ENCODE peak calls at places on chromosome 4, in nine cellular contexts. One of them, this sample, is unnamed.

GRCh38 chr4:40299704-40300336 is 35.3 kb upstream of the CHRNA9 start:
- DNase-seq in aorta: no peak
- DNase-seq in naive B cell: no peak
- DNase-seq in neuronal stem cell: no peak
- DNase-seq in AG10803: no peak
- DNase-seq in anterior cingulate cortex: no peak
- DNase-seq in fibroblast of lung: no peak
- DNase-seq in uterus: no peak
- DNase-seq in stimulated activated CD8-positive, alpha-beta memory T cell treated with anti-CD3 and anti-CD28 coated beads, Interleukin-15, amount 100 ng/mL, for 4 hours: no peak
- DNase-seq in this sample: no peak

GRCh38 chr4:5200546-5200945 is 149.3 kb downstream of the STK32B start:
- DNase-seq in aorta: no peak
- DNase-seq in AG10803: peak
- DNase-seq in fibroblast of lung: peak
- DNase-seq in stimulated activated CD8-positive, alpha-beta memory T cell treated with anti-CD3 and anti-CD28 coated beads, Interleukin-15, amount 100 ng/mL, for 4 hours: no peak
- DNase-seq in neuronal stem cell: no peak
- DNase-seq in anterior cingulate cortex: no peak
- DNase-seq in uterus: peak
- DNase-seq in naive B cell: no peak
- DNase-seq in this sample: no peak

GRCh38 chr4:11051181-11051580 is 366.6 kb upstream of the CLNK start:
- DNase-seq in aorta: no peak
- DNase-seq in stimulated activated CD8-positive, alpha-beta memory T cell treated with anti-CD3 and anti-CD28 coated beads, Interleukin-15, amount 100 ng/mL, for 4 hours: no peak
- DNase-seq in fibroblast of lung: no peak
- DNase-seq in naive B cell: no peak
- DNase-seq in neuronal stem cell: no peak
- DNase-seq in AG10803: no peak
- DNase-seq in uterus: no peak
- DNase-seq in anterior cingulate cortex: no peak
- DNase-seq in this sample: no peak

GRCh38 chr4:146273204-146273901 is 59.0 kb downstream of the REELD1 start:
- DNase-seq in fibroblast of lung: no peak
- DNase-seq in aorta: no peak
- DNase-seq in anterior cingulate cortex: no peak
- DNase-seq in stimulated activated CD8-positive, alpha-beta memory T cell treated with anti-CD3 and anti-CD28 coated beads, Interleukin-15, amount 100 ng/mL, for 4 hours: no peak
- DNase-seq in uterus: no peak
- DNase-seq in naive B cell: no peak
- DNase-seq in neuronal stem cell: no peak
- DNase-seq in AG10803: no peak
- DNase-seq in this sample: no peak

GRCh38 chr4:48194986-48195773 is 61.1 kb upstream of the TXK start:
- DNase-seq in uterus: no peak
- DNase-seq in aorta: no peak
- DNase-seq in stimulated activated CD8-positive, alpha-beta memory T cell treated with anti-CD3 and anti-CD28 coated beads, Interleukin-15, amount 100 ng/mL, for 4 hours: no peak
- DNase-seq in anterior cingulate cortex: no peak
- DNase-seq in fibroblast of lung: peak
- DNase-seq in naive B cell: no peak
- DNase-seq in neuronal stem cell: no peak
- DNase-seq in AG10803: peak
- DNase-seq in this sample: peak

GRCh38 chr4:38243385-38244053 is 283.3 kb downstream of the PTTG2 start:
- DNase-seq in fibroblast of lung: peak
- DNase-seq in stimulated activated CD8-positive, alpha-beta memory T cell treated with anti-CD3 and anti-CD28 coated beads, Interleukin-15, amount 100 ng/mL, for 4 hours: no peak
- DNase-seq in AG10803: no peak
- DNase-seq in uterus: no peak
- DNase-seq in neuronal stem cell: no peak
- DNase-seq in aorta: no peak
- DNase-seq in naive B cell: no peak
- DNase-seq in anterior cingulate cortex: no peak
- DNase-seq in this sample: no peak

GRCh38 chr4:41751325-41752061 is 3.0 kb upstream of the PHOX2B start:
- DNase-seq in stimulated activated CD8-positive, alpha-beta memory T cell treated with anti-CD3 and anti-CD28 coated beads, Interleukin-15, amount 100 ng/mL, for 4 hours: no peak
- DNase-seq in anterior cingulate cortex: no peak
- DNase-seq in fibroblast of lung: no peak
- DNase-seq in naive B cell: no peak
- DNase-seq in AG10803: no peak
- DNase-seq in neuronal stem cell: peak
- DNase-seq in aorta: no peak
- DNase-seq in uterus: no peak
- DNase-seq in this sample: no peak

GRCh38 chr4:116885579-116885978 is 199.8 kb downstream of the TRAM1L1 start:
- DNase-seq in AG10803: no peak
- DNase-seq in fibroblast of lung: no peak
- DNase-seq in uterus: no peak
- DNase-seq in aorta: no peak
- DNase-seq in neuronal stem cell: no peak
- DNase-seq in anterior cingulate cortex: no peak
- DNase-seq in naive B cell: no peak
- DNase-seq in stimulated activated CD8-positive, alpha-beta memory T cell treated with anti-CD3 and anti-CD28 coated beads, Interleukin-15, amount 100 ng/mL, for 4 hours: no peak
- DNase-seq in this sample: no peak

GRCh38 chr4:48851651-48852050 is 20.8 kb downstream of the OCIAD1 start:
- DNase-seq in neuronal stem cell: no peak
- DNase-seq in aorta: no peak
- DNase-seq in stimulated activated CD8-positive, alpha-beta memory T cell treated with anti-CD3 and anti-CD28 coated beads, Interleukin-15, amount 100 ng/mL, for 4 hours: no peak
- DNase-seq in fibroblast of lung: no peak
- DNase-seq in naive B cell: no peak
- DNase-seq in anterior cingulate cortex: no peak
- DNase-seq in uterus: no peak
- DNase-seq in AG10803: no peak
- DNase-seq in this sample: no peak

GRCh38 chr4:184142121-184143000 is 75.3 kb downstream of the ENPP6 start:
- DNase-seq in stimulated activated CD8-positive, alpha-beta memory T cell treated with anti-CD3 and anti-CD28 coated beads, Interleukin-15, amount 100 ng/mL, for 4 hours: no peak
- DNase-seq in aorta: no peak
- DNase-seq in neuronal stem cell: no peak
- DNase-seq in uterus: no peak
- DNase-seq in anterior cingulate cortex: no peak
- DNase-seq in AG10803: no peak
- DNase-seq in fibroblast of lung: no peak
- DNase-seq in naive B cell: no peak
- DNase-seq in this sample: no peak

GRCh38 chr4:54318904-54319303 is 89.8 kb downstream of the PDGFRA start:
- DNase-seq in stimulated activated CD8-positive, alpha-beta memory T cell treated with anti-CD3 and anti-CD28 coated beads, Interleukin-15, amount 100 ng/mL, for 4 hours: no peak
- DNase-seq in fibroblast of lung: peak
- DNase-seq in anterior cingulate cortex: no peak
- DNase-seq in neuronal stem cell: peak
- DNase-seq in naive B cell: peak
- DNase-seq in AG10803: peak
- DNase-seq in uterus: no peak
- DNase-seq in aorta: no peak
- DNase-seq in this sample: no peak

GRCh38 chr4:103076777-103077347 is 301 bp upstream of the SLC9B2 start:
- DNase-seq in uterus: no peak
- DNase-seq in naive B cell: no peak
- DNase-seq in fibroblast of lung: no peak
- DNase-seq in stimulated activated CD8-positive, alpha-beta memory T cell treated with anti-CD3 and anti-CD28 coated beads, Interleukin-15, amount 100 ng/mL, for 4 hours: no peak
- DNase-seq in aorta: no peak
- DNase-seq in AG10803: no peak
- DNase-seq in neuronal stem cell: no peak
- DNase-seq in anterior cingulate cortex: no peak
- DNase-seq in this sample: no peak

GRCh38 chr4:7323872-7324650 is 110.7 kb downstream of the PSAPL1 start:
- DNase-seq in uterus: no peak
- DNase-seq in neuronal stem cell: no peak
- DNase-seq in naive B cell: no peak
- DNase-seq in AG10803: no peak
- DNase-seq in stimulated activated CD8-positive, alpha-beta memory T cell treated with anti-CD3 and anti-CD28 coated beads, Interleukin-15, amount 100 ng/mL, for 4 hours: no peak
- DNase-seq in aorta: peak
- DNase-seq in anterior cingulate cortex: no peak
- DNase-seq in fibroblast of lung: no peak
- DNase-seq in this sample: peak